ENCODE peak calls at places on chromosomes 7 and 10, in six cellular contexts. B is HepG2, Z is K562, N is H1, H is HCT116, O is GM12878. C is an unnamed sample. For H3K9me3, the result is how much of the 10 kb centered on the place peaks cover.

GRCh38 chr10:62456611-62457101 is 82.5 kb downstream of the ZNF365 start:
- DNase-seq in B (no peak), Z (no peak), N (no peak), H (no peak), O (peak), C (no peak)

GRCh38 chr7:107779647-107780099 is 23.4 kb downstream of the SLC26A3 start:
- DNase-seq in B (peak), Z (no peak), N (no peak), H (no peak), O (no peak), C (no peak)

GRCh38 chr7:128835790-128836641 is 5.8 kb downstream of the FLNC start:
- DNase-seq in B (no peak), Z (no peak), N (no peak), H (no peak), O (no peak), C (no peak)

GRCh38 chr10:62008196-62008595 is 106.7 kb downstream of the ARID5B start:
- DNase-seq in B (peak), Z (no peak), N (no peak), H (no peak), O (no peak), C (no peak)

GRCh38 chr10:114714281-114714741 is 56.2 kb upstream of the ABLIM1 start:
- DNase-seq in B (peak), Z (no peak), N (no peak), H (no peak), O (no peak), C (no peak)

GRCh38 chr10:58328233-58328632 is 6.6 kb upstream of the UBE2D1 start:
- DNase-seq in B (no peak), Z (no peak), N (no peak), H (no peak), O (no peak), C (no peak)

GRCh38 chr10:113018034-113018433 is 68.0 kb downstream of the TCF7L2 start:
- DNase-seq in B (no peak), Z (no peak), N (no peak), H (no peak), O (no peak), C (no peak)

GRCh38 chr7:2200584-2200980 is 32.2 kb downstream of the MAD1L1 start:
- DNase-seq in B (no peak), Z (no peak), N (no peak), H (no peak), O (no peak), C (no peak)

GRCh38 chr10:80161321-80162084 is 29.0 kb downstream of the PLAC9 start:
- DNase-seq in B (peak), Z (peak), N (no peak), H (no peak), O (no peak), C (no peak)

GRCh38 chr10:67518756-67519155 is 177.2 kb downstream of the CTNNA3 start:
- DNase-seq in B (no peak), Z (no peak), N (no peak), H (no peak), O (no peak), C (no peak)

GRCh38 chr7:151315038-151315655 is 26.5 kb upstream of the NUB1 start:
- DNase-seq in B (peak), Z (peak), N (peak), H (peak), O (peak), C (peak)

GRCh38 chr10:128173383-128173782 is 47.2 kb upstream of the MKI67 start:
- DNase-seq in B (peak), Z (no peak), N (no peak), H (no peak), O (no peak), C (no peak)

GRCh38 chr7:100966542-100967291 is 2.6 kb upstream of the MUC12 start:
- DNase-seq in B (no peak), Z (no peak), N (no peak), H (no peak), O (no peak), C (no peak)

GRCh38 chr10:61882621-61883375 is 18.7 kb upstream of the ARID5B start:
- DNase-seq in B (no peak), Z (no peak), N (no peak), H (no peak), O (no peak), C (no peak)

GRCh38 chr10:103544657-103545310 is 51.3 kb downstream of the NEURL1 start:
- DNase-seq in B (no peak), Z (no peak), N (no peak), H (no peak), O (no peak), C (no peak)

DNA sequence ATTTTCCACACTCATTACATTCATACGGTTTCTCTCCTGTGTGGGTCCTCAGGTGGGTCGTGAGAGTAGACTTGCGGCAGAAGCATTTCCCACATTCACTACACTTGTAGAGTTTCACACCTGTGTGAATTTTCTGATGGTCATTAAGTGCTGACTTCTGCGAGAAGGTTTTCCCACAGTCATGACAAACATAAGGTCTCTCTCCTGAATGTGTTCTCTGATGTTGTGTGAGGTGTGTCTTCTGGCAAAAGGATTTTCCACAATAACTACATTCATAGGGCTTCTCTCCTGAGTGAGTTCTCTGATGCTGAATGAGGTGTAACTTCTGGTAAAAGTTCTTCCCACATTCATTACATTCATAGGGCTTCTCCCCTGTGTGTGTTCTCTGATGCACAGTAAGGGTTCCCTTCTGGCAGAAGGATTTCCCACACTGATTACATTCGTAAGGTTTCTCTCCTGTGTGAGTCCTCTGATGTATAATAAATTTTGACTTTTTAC is 15.1 kb downstream of the ZNF12 start:
- DNase-seq in B (no peak), Z (no peak), N (no peak), H (no peak), O (no peak), C (no peak)
- H3K9me3 ChIP-seq in B (under half), Z (half or more), N (half or more), H (half or more), O (half or more), C (half or more)

GRCh38 chr10:132891994-132892393 is 50.4 kb downstream of the CFAP46 start:
- DNase-seq in B (no peak), Z (no peak), N (no peak), H (no peak), O (no peak), C (no peak)
- TF ChIP-seq ZNF274 in B (no peak), Z (no peak), N (no peak), H (no peak), O (no peak), C (no peak)

DNA sequence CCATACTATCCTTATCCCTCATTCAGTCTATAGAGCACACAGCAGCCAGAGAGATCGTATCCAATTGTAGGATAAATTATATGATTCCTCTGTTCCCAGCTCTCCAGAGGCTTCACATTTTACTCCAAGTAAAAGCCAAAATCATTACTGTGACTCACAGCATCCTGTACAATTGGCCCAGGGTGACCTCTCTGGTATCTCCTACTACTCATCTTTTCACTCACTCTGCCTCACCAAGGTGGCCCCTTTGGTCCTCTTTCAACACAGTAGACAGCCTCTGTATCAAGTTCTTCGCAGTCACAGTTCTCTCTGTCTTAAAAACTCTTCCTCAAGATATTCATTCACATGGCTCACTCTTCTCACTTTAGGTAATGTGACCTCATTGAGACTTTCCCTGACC is 72.6 kb upstream of the LSM8 start:
- DNase-seq in B (no peak), Z (no peak), N (no peak), H (no peak), O (no peak), C (no peak)
- H3K9ac ChIP-seq in B (no peak), Z (no peak), N (no peak), H (no peak), O (no peak), C (no peak)

GRCh38 chr10:109187677-109188076 is 735.6 kb downstream of the XPNPEP1 start:
- DNase-seq in B (no peak), Z (no peak), N (no peak), H (no peak), O (no peak), C (no peak)
- H3K9me3 ChIP-seq in B (half or more), Z (under half), N (under half), H (under half), O (under half), C (under half)

GRCh38 chr10:43678654-43679053 is 30.0 kb upstream of the ZNF32 start:
- DNase-seq in B (no peak), Z (no peak), N (no peak), H (no peak), O (no peak), C (no peak)

GRCh38 chr10:43681226-43681625 is 32.5 kb upstream of the ZNF32 start:
- DNase-seq in B (no peak), Z (no peak), N (no peak), H (no peak), O (no peak), C (no peak)

GRCh38 chr10:43680035-43680434 is 31.4 kb upstream of the ZNF32 start:
- DNase-seq in B (no peak), Z (peak), N (no peak), H (no peak), O (no peak), C (no peak)

GRCh38 chr10:43681721-43682120 is 33.0 kb upstream of the ZNF32 start:
- DNase-seq in B (no peak), Z (no peak), N (no peak), H (no peak), O (no peak), C (no peak)

DNA sequence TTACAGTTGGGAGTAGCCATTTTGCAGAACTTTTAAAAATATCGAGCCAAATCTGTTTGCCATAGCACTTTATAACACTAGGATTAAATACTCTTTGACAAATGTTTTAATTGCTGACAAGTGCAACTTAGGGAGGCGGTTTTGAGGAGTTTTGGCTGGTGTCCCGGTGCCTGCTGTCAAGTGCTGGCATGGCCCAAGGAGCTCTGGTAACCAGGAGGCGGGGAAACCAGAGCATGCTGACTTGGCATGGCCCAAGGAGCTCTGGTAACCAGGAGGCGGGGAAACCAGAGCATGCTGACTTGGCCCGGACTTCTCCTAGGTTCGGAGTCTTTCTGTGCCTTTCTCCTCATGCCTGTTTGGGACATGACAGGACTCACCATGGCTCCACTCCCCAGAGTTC is 30.8 kb upstream of the ZNF32 start:
- DNase-seq in B (no peak), Z (no peak), N (no peak), H (no peak), O (no peak), C (no peak)
- TF ChIP-seq ZNF274 in B (no peak), Z (no peak), N (no peak), H (no peak), O (no peak), C (no peak)

GRCh38 chr10:26475448-26475847 is 37.3 kb downstream of the APBB1IP start:
- DNase-seq in B (no peak), Z (no peak), N (no peak), H (no peak), O (no peak), C (no peak)

GRCh38 chr10:26468691-26469090 is 30.6 kb downstream of the APBB1IP start:
- DNase-seq in B (no peak), Z (no peak), N (no peak), H (no peak), O (no peak), C (no peak)

GRCh38 chr10:26472440-26472778 is 34.3 kb downstream of the APBB1IP start:
- DNase-seq in B (no peak), Z (no peak), N (no peak), H (no peak), O (no peak), C (no peak)

GRCh38 chr10:26478061-26478460 is 39.9 kb downstream of the APBB1IP start:
- DNase-seq in B (no peak), Z (no peak), N (no peak), H (no peak), O (no peak), C (no peak)

GRCh38 chr10:26474062-26474461 is 35.9 kb downstream of the APBB1IP start:
- DNase-seq in B (no peak), Z (no peak), N (no peak), H (no peak), O (no peak), C (no peak)
- H3K9ac ChIP-seq in B (no peak), Z (no peak), N (no peak), H (no peak), O (no peak), C (no peak)